ENCODE peak calls at places on chromosome 9, in six cellular contexts. B is spleen, A is NT2/D1, R is PC-9, U is Peyer's patch, T is mucosa of descending colon. C is an unnamed sample. For H3K4me1, the result is how much of the 10 kb centered on the place peaks cover.

GRCh38 chr9:123866497-123866896 is 63.4 kb downstream of the DENND1A start:
- DNase-seq in R (no peak), A (no peak), U (no peak), T (no peak), B (no peak), C (no peak)

GRCh38 chr9:107274953-107275422 is 8.1 kb upstream of the RAD23B start:
- DNase-seq in R (peak), T (no peak), U (no peak), A (no peak), B (no peak), C (no peak)

GRCh38 chr9:70479880-70480291 is 65.4 kb upstream of the KLF9 start:
- DNase-seq in U (peak), B (no peak), A (peak), R (peak), T (peak), C (peak)

GRCh38 chr9:116008278-116008677 is 145.3 kb upstream of the PAPPA start:
- DNase-seq in U (no peak), B (no peak), A (no peak), R (peak), T (no peak), C (no peak)

GRCh38 chr9:32398207-32398606 is 13.8 kb downstream of the ACO1 start:
- DNase-seq in B (no peak), R (no peak), T (no peak), A (no peak), U (no peak), C (no peak)

GRCh38 chr9:116979461-116979860 is 292.4 kb downstream of the TRIM32 start:
- DNase-seq in A (peak), U (no peak), B (no peak), T (no peak), R (no peak), C (no peak)

GRCh38 chr9:12922209-12922914 is 147.5 kb downstream of the LURAP1L start:
- DNase-seq in T (no peak), A (no peak), U (no peak), B (no peak), R (no peak), C (no peak)

GRCh38 chr9:18490591-18491370 is 16.8 kb downstream of the ADAMTSL1 start:
- DNase-seq in U (no peak), T (no peak), A (no peak), B (no peak), R (peak), C (no peak)

GRCh38 chr9:20980713-20981481 is 50.5 kb downstream of the HACD4 start:
- DNase-seq in A (no peak), R (no peak), U (no peak), B (no peak), T (no peak), C (no peak)

GRCh38 chr9:18077941-18078678 is 395.8 kb upstream of the ADAMTSL1 start:
- DNase-seq in T (no peak), U (no peak), R (no peak), B (no peak), A (no peak), C (no peak)

GRCh38 chr9:36597412-36598178 is 24.9 kb downstream of the MELK start:
- DNase-seq in R (no peak), U (no peak), B (no peak), A (peak), T (no peak), C (no peak)

GRCh38 chr9:73183917-73184861 is 32.5 kb downstream of the ANXA1 start:
- DNase-seq in A (no peak), T (no peak), R (no peak), B (no peak), U (no peak), C (no peak)

GRCh38 chr9:136088481-136088938 is 6.6 kb downstream of the NACC2 start:
- DNase-seq in A (no peak), B (no peak), T (peak), U (peak), R (no peak), C (no peak)

GRCh38 chr9:130171226-130172148 is 717 bp upstream of the NCS1 start:
- DNase-seq in B (no peak), T (no peak), R (no peak), A (no peak), U (no peak), C (no peak)

GRCh38 chr9:110088099-110088498 is 119.9 kb downstream of the C9orf152 start:
- DNase-seq in A (no peak), T (no peak), B (no peak), R (no peak), U (no peak), C (no peak)

GRCh38 chr9:89179920-89180667 is 1.5 kb upstream of the SHC3 start:
- DNase-seq in A (peak), R (peak), U (peak), B (peak), T (peak), C (peak)

GRCh38 chr9:135489188-135489918 is 9.8 kb downstream of the PPP1R26 start:
- DNase-seq in T (peak), A (no peak), B (peak), R (no peak), U (peak), C (no peak)

GRCh38 chr9:26687421-26687820 is 205.2 kb downstream of the CAAP1 start:
- DNase-seq in T (no peak), A (no peak), B (no peak), U (no peak), R (no peak), C (no peak)
- H3K4me1 ChIP-seq in T (under half), A (under half), B (under half), U (under half), R (under half), C (under half)

DNA sequence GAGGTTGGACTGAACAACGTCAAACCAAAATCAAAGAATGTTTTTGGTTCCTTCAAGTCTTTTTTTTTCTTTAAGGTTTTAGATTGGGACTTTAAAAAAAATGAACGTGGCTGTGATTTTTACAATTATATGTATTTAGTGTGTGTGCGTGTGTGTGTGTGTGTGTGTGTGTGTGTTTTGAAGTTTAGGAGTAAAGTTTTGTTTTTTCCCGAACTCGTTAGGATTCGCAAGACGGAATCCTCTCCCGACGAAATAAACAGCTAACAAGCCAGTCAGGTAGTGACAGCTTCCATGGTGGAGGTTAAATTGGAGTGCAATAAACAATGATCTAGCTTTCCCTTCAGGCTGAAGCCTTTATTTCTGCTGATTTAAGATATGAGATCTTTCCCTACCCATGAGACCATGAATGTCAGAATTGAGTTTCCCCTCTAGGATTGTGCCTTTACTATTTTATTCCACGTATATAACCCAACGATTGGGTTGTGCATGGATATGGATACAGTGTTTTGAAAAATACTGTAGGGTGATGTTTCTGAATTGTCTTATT is 1.2 kb downstream of the KIAA1958 start:
- DNase-seq in T (no peak), U (no peak), A (peak), R (no peak), B (no peak), C (no peak)
- H3K4me1 ChIP-seq in T (under half), U (under half), A (under half), R (under half), B (under half), C (under half)

GRCh38 chr9:16170119-16170518 is 617.3 kb downstream of the CCDC171 start:
- DNase-seq in U (no peak), R (no peak), T (no peak), A (no peak), B (no peak), C (no peak)
- H3K4me1 ChIP-seq in U (under half), R (under half), T (under half), A (under half), B (under half), C (under half)

DNA sequence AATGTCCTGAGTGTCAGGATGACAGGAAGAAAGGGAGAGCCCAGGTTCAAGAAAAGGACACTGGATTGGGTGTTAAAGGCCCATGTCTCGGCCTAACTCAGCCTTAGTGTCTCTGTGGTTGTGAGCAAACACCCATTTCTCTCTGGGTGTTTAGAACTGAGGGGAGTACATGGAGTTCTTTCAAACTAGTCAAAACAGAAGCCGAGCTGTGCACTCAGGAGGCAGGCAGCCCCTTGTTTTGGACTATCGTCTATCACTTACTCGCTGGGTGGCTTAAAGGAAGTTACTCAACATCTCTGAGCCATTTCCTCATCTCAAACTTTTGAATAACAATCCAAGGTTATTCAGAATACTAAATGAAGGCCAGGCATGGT is 40.0 kb downstream of the NAIF1 start:
- DNase-seq in R (no peak), B (no peak), U (no peak), A (no peak), T (no peak), C (peak)
- H3K4me1 ChIP-seq in R (under half), B (half or more), U (under half), A (under half), T (under half), C (under half)

GRCh38 chr9:660227-660626 is 181.3 kb upstream of the DMRT1 start:
- DNase-seq in B (no peak), T (no peak), R (no peak), A (no peak), U (no peak), C (no peak)
- H3K4me1 ChIP-seq in B (under half), T (under half), R (under half), A (under half), U (under half), C (under half)

GRCh38 chr9:5622019-5622418 is 6.9 kb upstream of the RIC1 start:
- DNase-seq in R (no peak), B (no peak), T (no peak), A (no peak), U (no peak), C (no peak)
- H3K4me1 ChIP-seq in R (under half), B (half or more), T (under half), A (under half), U (under half), C (under half)